ENCODE peak calls at places on chromosomes 5 and 9, in nine cellular contexts. B is naive thymus-derived CD4-positive, alpha-beta T cell; V is PC-9; K is thyroid gland; O is suprapubic skin; L is right atrium auricular region; Y is tibial artery; E is cardiac muscle cell; A is right lobe of liver. C is an unnamed sample.
A peak's percentile ranks its signal among the peaks of the same experiment; 100 is the strongest.

GRCh38 chr5:159678800-159679392 is 237.4 kb upstream of the ADRA1B start:
- DNase-seq in B (no peak), V (no peak), K (no peak), O (no peak), L (no peak), Y (no peak), E (no peak), A (no peak), C (no peak)

GRCh38 chr9:113519401-113520108 is 56.0 kb downstream of the RGS3 start:
- DNase-seq in B (no peak), V (no peak), K (no peak), O (no peak), L (no peak), Y (no peak), E (no peak), A (no peak), C (no peak)

GRCh38 chr5:125083932-125084331 is 337.5 kb upstream of the ZNF608 start:
- DNase-seq in B (no peak), V (no peak), K (no peak), O (no peak), L (no peak), Y (no peak), E (no peak), A (no peak), C (peak; percentile 55)

GRCh38 chr9:28394774-28395173 is 821.5 kb upstream of the C9orf72 start:
- DNase-seq in B (no peak), V (no peak), K (no peak), O (no peak), L (no peak), Y (no peak), E (no peak), A (no peak), C (no peak)

GRCh38 chr5:172733179-172733973 is 37.6 kb downstream of the DUSP1 start:
- DNase-seq in B (no peak), V (peak; percentile 89), K (peak; percentile 53), O (peak; percentile 96), L (peak; percentile 97), Y (peak; percentile 92), E (no peak), A (no peak), C (peak; percentile 52)

GRCh38 chr5:66223637-66224036 is 79.5 kb downstream of the SREK1 start:
- DNase-seq in B (no peak), V (no peak), K (peak; percentile 71), O (no peak), L (no peak), Y (no peak), E (no peak), A (no peak), C (no peak)

GRCh38 chr5:143892908-143893307 is 80.9 kb downstream of the HMHB1 start:
- DNase-seq in B (no peak), V (no peak), K (no peak), O (no peak), L (no peak), Y (no peak), E (no peak), A (no peak), C (no peak)

GRCh38 chr9:115157245-115157674 is 39.3 kb upstream of the TNC start:
- DNase-seq in B (no peak), V (peak; percentile 84), K (no peak), O (no peak), L (no peak), Y (peak; percentile 72), E (no peak), A (no peak), C (no peak)

GRCh38 chr9:124126571-124127289 is 115.2 kb downstream of the LHX2 start:
- DNase-seq in B (peak; percentile 36), V (peak; percentile 67), K (peak; percentile 75), O (peak; percentile 79), L (peak; percentile 77), Y (peak; percentile 81), E (peak; percentile 79), A (peak; percentile 77), C (no peak)

GRCh38 chr5:76787237-76787636 is 31.6 kb upstream of the F2RL1 start:
- DNase-seq in B (no peak), V (peak; percentile 81), K (peak; percentile 46), O (no peak), L (peak; percentile 91), Y (peak; percentile 91), E (peak; percentile 49), A (peak; percentile 40), C (peak; percentile 88)

GRCh38 chr9:86795861-86796497 is 151.3 kb downstream of the GAS1 start:
- DNase-seq in B (no peak), V (no peak), K (peak; percentile 16), O (peak; percentile 79), L (peak; percentile 84), Y (peak; percentile 75), E (no peak), A (no peak), C (peak; percentile 58)

DNA sequence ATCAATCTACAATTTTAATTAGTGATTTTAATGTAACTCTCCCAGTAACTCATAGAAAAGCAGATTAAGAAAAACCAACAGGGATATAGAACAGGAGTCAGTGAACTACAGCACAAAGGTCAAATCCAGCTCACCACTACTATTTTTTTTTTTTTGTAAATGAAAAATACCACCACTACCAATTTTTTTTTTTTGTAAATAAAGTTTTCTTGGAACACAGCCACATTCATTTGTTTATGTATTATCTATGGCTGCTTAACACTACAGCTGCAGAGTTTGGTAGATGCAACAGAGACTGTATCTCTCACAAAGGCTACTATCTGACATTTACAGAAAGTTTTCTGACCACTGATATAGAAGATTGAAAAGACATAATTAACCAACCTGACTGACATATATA is 11.7 kb downstream of the ZNF510 start:
- DNase-seq in B (no peak), V (no peak), K (no peak), O (no peak), L (no peak), Y (no peak), E (no peak), A (no peak), C (no peak)
- H3K9me3 ChIP-seq in B (peaks cover 3% of the 10 kb centered on the region), V (peaks cover 88% of the 10 kb centered on the region), K (no peaks in the 10 kb centered on the region), O (peaks cover 70% of the 10 kb centered on the region), L (peaks cover 49% of the 10 kb centered on the region), Y (peaks cover 85% of the 10 kb centered on the region), E (peaks cover 4% of the 10 kb centered on the region), A (no peaks in the 10 kb centered on the region), C (peaks cover 43% of the 10 kb centered on the region)

DNA sequence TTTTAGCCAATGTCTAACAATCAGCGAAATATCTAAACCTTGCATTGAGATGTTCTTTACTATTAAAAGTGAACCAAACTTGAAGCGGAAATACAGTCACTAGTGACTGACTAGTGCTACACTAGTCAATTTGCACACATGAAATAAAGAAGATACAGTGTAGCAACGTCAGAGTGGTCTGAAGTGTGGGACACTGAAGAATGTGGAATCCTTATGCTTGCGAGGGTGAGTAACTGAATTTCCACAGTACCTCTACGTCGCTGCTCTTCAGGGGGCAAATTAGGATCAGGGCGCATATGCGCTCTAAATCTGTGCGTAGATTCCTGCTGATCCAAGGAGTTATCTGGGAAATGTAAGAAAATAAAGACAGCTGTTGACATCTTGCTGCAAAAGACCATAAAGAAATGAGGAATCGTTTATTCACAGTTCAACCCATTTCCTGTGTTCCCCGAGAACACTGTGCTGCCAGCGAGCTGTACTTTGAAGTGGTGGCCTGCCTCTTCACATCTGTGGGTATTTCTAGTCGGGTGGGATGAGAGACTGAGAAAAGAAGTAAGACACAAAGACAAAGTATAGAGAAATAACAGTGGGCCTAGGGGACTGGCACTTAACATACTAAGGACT is 39.8 kb upstream of the FLT4 start:
- DNase-seq in B (peak; percentile 68), V (no peak), K (no peak), O (no peak), L (no peak), Y (no peak), E (no peak), A (no peak), C (no peak)
- H3K4me3 ChIP-seq in B (peak overlapping the region; percentile 35), V (no peak overlapping the region), K (no peak overlapping the region), O (no peak overlapping the region), L (no peak overlapping the region), Y (no peak overlapping the region), E (no peak overlapping the region), A (no peak overlapping the region), C (no peak overlapping the region)

GRCh38 chr9:129513282-129513681 is 107.6 kb downstream of the C9orf50 start:
- DNase-seq in B (no peak), V (no peak), K (no peak), O (no peak), L (no peak), Y (no peak), E (no peak), A (no peak), C (no peak)

GRCh38 chr9:129509508-129509907 is 111.4 kb downstream of the C9orf50 start:
- DNase-seq in B (no peak), V (peak; percentile 58), K (no peak), O (no peak), L (no peak), Y (no peak), E (no peak), A (no peak), C (peak; percentile 91)

GRCh38 chr9:129513856-129514496 is 106.9 kb downstream of the C9orf50 start:
- DNase-seq in B (no peak), V (no peak), K (no peak), O (no peak), L (no peak), Y (no peak), E (no peak), A (no peak), C (no peak)

GRCh38 chr9:129514497-129514867 is 106.4 kb downstream of the C9orf50 start:
- DNase-seq in B (no peak), V (no peak), K (no peak), O (no peak), L (no peak), Y (no peak), E (no peak), A (no peak), C (no peak)

DNA sequence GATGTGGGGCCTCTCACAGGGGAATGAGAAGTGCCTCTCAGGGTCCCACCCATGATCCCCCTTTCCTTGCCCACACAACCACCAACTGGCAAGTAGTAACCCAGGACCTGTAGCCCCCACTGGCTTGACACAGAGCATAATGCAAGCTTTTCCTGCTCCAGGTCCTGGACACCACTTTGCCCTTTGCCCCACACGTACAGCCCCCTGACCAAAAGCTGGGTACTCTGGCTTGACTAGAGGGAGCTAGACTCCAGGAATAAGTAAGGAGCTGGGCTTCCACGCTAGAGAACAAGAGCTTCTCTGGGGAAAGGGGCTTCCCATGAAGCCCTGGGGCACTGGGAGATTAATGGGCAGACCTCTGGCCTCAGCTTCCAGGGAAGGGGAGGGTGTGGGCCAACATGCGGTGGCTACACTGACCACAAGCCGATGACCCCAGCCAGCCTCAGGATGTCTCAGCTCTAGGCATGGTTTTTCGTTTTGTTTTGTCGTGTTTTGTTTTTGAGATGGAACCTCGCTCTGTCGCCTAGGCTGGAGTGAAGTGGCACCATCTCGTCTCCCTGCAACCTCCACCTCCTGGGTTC is 109.5 kb downstream of the C9orf50 start:
- DNase-seq in B (no peak), V (no peak), K (no peak), O (no peak), L (no peak), Y (no peak), E (no peak), A (no peak), C (no peak)
- H3K9me3 ChIP-seq in B (no peaks in the 10 kb centered on the region), V (peaks cover 23% of the 10 kb centered on the region), K (no peaks in the 10 kb centered on the region), O (peaks cover 6% of the 10 kb centered on the region), L (no peaks in the 10 kb centered on the region), Y (peaks cover 15% of the 10 kb centered on the region), E (no peaks in the 10 kb centered on the region), A (no peaks in the 10 kb centered on the region), C (peaks cover 56% of the 10 kb centered on the region)

DNA sequence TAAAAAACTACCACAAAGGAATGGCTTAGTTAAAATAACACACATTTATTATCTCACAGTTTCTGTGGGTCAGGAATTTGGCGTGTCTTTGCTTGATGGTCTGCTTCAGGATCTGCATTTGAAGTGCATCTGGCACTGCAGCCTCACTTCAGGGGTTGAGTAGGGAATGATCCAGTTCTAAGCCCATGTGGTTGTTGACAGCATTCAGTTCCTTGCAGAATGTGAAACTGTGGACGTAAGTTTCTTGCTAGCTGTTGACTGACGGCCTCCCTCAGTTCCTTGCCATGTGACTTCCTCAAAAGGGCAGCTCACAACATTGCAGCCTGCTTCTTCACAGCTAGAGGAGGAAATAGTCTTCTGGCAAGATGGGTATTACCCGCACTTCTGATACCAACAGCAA is 2.1 kb upstream of the OGN start:
- DNase-seq in B (no peak), V (no peak), K (no peak), O (no peak), L (peak; percentile 75), Y (peak; percentile 80), E (no peak), A (no peak), C (no peak)
- H3K4me3 ChIP-seq in B (peak overlapping the region; percentile 59), V (no peak overlapping the region), K (no peak overlapping the region), O (no peak overlapping the region), L (peak overlapping the region; percentile 15), Y (peak overlapping the region; percentile 41), E (no peak overlapping the region), A (no peak overlapping the region), C (no peak overlapping the region)